ENCODE peak calls at places on chromosomes 7 and 10, in ten cellular contexts. R is PC-9, V is NB4, G is choroid plexus epithelial cell, K is retinal pigment epithelial cell, A is sigmoid colon, T is fibroblast of lung, E is lower lobe of right lung, U is fibroblast of pulmonary artery, H is AG10803. I is an unnamed sample.

GRCh38 chr7:136947347-136947746 is 78.9 kb downstream of the CHRM2 start:
- DNase-seq in R (no peak), E (no peak), T (peak; percentile 43), H (peak; percentile 7), G (peak; percentile 79), A (no peak), K (peak; percentile 69), U (peak; percentile 34), V (no peak), I (peak; percentile 48)

GRCh38 chr10:95758351-95759025 is 2.5 kb downstream of the ENTPD1 start:
- DNase-seq in G (peak; percentile 28), A (no peak), V (peak; percentile 64), E (no peak), K (no peak), R (no peak), T (no peak), H (no peak), U (no peak), I (no peak)

GRCh38 chr10:77715081-77715480 is 77.5 kb upstream of the KCNMA1 start:
- DNase-seq in K (no peak), E (no peak), U (no peak), A (no peak), T (no peak), V (peak; percentile 34), H (no peak), R (no peak), G (no peak), I (no peak)

GRCh38 chr10:113216068-113216467 is 266.0 kb downstream of the TCF7L2 start:
- DNase-seq in U (no peak), K (no peak), R (no peak), H (peak; percentile 8), E (no peak), V (no peak), T (no peak), G (no peak), A (no peak), I (peak; percentile 20)

GRCh38 chr10:17453377-17454091 is 861 bp downstream of the ST8SIA6 start:
- DNase-seq in R (no peak), U (peak; percentile 20), H (peak; percentile 11), V (no peak), E (peak; percentile 64), K (no peak), T (peak; percentile 21), G (peak; percentile 25), A (no peak), I (peak; percentile 44)

GRCh38 chr10:33616921-33617320 is 282.5 kb upstream of the NRP1 start:
- DNase-seq in A (no peak), G (peak; percentile 39), T (peak; percentile 27), U (peak; percentile 20), E (no peak), V (no peak), H (peak; percentile 6), R (no peak), K (no peak), I (peak; percentile 14)

GRCh38 chr10:50648089-50648934 is 24.6 kb upstream of the SGMS1 start:
- DNase-seq in R (no peak), T (no peak), E (no peak), H (no peak), A (no peak), U (no peak), K (no peak), V (no peak), G (no peak), I (no peak)

GRCh38 chr7:104272767-104273384 is 55.5 kb upstream of the LHFPL3 start:
- DNase-seq in E (no peak), U (peak; percentile 60), R (no peak), T (peak; percentile 50), A (no peak), G (peak; percentile 77), K (no peak), V (peak; percentile 50), H (peak; percentile 46), I (peak; percentile 49)

GRCh38 chr10:78599122-78599853 is 469.5 kb upstream of the ZMIZ1 start:
- DNase-seq in A (no peak), G (no peak), H (no peak), R (no peak), V (no peak), T (no peak), K (no peak), U (no peak), E (no peak), I (no peak)

GRCh38 chr7:124276005-124276606 is 243.2 kb upstream of the TMEM229A start:
- DNase-seq in K (no peak), U (peak; percentile 7), A (no peak), E (no peak), H (no peak), R (no peak), T (peak; percentile 17), G (peak; percentile 22), V (peak; percentile 53), I (no peak)

GRCh38 chr7:52150952-52151351 is 834.3 kb upstream of the COBL start:
- DNase-seq in H (no peak), V (no peak), K (no peak), G (no peak), A (no peak), R (no peak), U (no peak), T (no peak), E (no peak), I (no peak)

GRCh38 chr10:66833861-66834260 is 92.0 kb upstream of the LRRTM3 start:
- DNase-seq in U (peak; percentile 47), H (no peak), A (no peak), T (no peak), R (no peak), K (no peak), G (no peak), V (no peak), E (no peak), I (no peak)

GRCh38 chr7:44396498-44396897 is 71.1 kb upstream of the CAMK2B start:
- DNase-seq in K (no peak), G (no peak), R (no peak), T (no peak), E (no peak), V (no peak), H (no peak), U (no peak), A (no peak), I (no peak)

GRCh38 chr10:19209319-19209718 is 160.7 kb downstream of the MALRD1 start:
- DNase-seq in R (no peak), H (no peak), A (no peak), K (no peak), T (no peak), G (no peak), U (no peak), E (no peak), V (no peak), I (no peak)

GRCh38 chr7:114925443-114925842 is 3.5 kb downstream of the MDFIC start:
- DNase-seq in V (no peak), T (no peak), R (no peak), G (no peak), K (no peak), E (no peak), U (no peak), H (peak; percentile 90), A (no peak), I (no peak)
- H3K4me3 ChIP-seq in V (no peak overlapping the region), T (no peak overlapping the region), R (no peak overlapping the region), G (no peak overlapping the region), K (no peak overlapping the region), E (peak overlapping the region; percentile 1), U (no peak overlapping the region), H (no peak overlapping the region), A (no peak overlapping the region), I (no peak overlapping the region)

GRCh38 chr10:87798082-87798481 is 19.9 kb downstream of the ATAD1 start:
- DNase-seq in V (peak; percentile 16), E (no peak), G (no peak), T (no peak), U (no peak), K (no peak), A (no peak), R (no peak), H (no peak), I (no peak)
- TF ChIP-seq CTCF in V (no peak), E (no peak), G (no peak), T (no peak), U (no peak), K (no peak), A (no peak), R (no peak), H (no peak), I (no peak)

GRCh38 chr7:4145576-4145975 is 536.5 kb upstream of the FOXK1 start:
- DNase-seq in A (no peak), T (no peak), U (no peak), R (no peak), V (no peak), K (no peak), E (no peak), G (no peak), H (no peak), I (no peak)

GRCh38 chr7:4143511-4144160 is 538.5 kb upstream of the FOXK1 start:
- DNase-seq in K (no peak), R (no peak), A (no peak), U (no peak), E (peak; percentile 46), T (no peak), V (no peak), G (no peak), H (no peak), I (no peak)

GRCh38 chr7:4144171-4144701 is 537.9 kb upstream of the FOXK1 start:
- DNase-seq in G (no peak), V (no peak), U (no peak), H (no peak), E (peak; percentile 38), R (no peak), A (no peak), K (no peak), T (no peak), I (no peak)

GRCh38 chr7:4143006-4143405 is 539.1 kb upstream of the FOXK1 start:
- DNase-seq in K (no peak), R (no peak), G (no peak), V (no peak), H (no peak), T (no peak), U (no peak), E (peak; percentile 24), A (peak; percentile 36), I (no peak)

DNA sequence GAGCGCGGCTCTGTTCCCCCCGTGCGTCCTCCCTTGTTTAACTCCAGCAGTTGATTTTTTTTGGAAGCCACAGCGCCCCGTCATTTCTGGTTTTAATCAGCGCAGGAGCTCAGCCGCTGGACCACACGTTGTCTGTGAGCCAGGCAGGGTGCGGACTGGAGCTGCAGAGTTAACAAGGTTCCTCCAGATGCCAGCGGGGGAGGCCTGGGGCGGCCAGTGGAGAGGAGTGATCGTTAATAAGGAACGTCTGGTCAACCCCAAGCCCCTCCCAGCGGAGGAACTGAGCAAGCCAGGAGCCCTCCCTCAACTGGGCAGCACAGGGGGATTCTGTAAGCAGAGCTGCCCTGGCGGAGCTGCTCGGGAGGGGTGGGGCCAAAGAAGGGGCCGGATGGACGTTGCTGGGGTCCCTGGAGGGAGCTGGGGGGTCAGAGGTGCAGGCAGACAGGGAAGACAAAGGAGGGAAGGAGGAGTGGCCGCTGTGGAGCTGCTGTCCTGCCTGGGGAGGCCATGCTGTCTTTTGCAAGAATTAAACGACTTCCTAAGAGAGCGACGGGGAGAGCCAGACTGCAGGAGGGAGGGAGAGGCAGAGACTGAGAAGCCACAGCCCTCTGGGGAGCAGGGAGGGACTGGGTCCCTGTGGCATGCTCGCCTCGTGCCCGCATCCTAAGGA is 537.2 kb upstream of the FOXK1 start:
- DNase-seq in R (no peak), T (peak; percentile 67), K (no peak), A (peak; percentile 88), G (peak; percentile 3), H (no peak), E (peak; percentile 51), U (peak; percentile 8), V (peak; percentile 49), I (peak; percentile 54)
- H3K4me3 ChIP-seq in R (no peak overlapping the region), T (no peak overlapping the region), K (no peak overlapping the region), A (peak overlapping the region; percentile 32), G (no peak overlapping the region), H (no peak overlapping the region), E (peak overlapping the region; percentile 17), U (no peak overlapping the region), V (no peak overlapping the region), I (no peak overlapping the region)

GRCh38 chr7:55033241-55033846 is 14.5 kb downstream of the EGFR start:
- DNase-seq in E (no peak), H (no peak), U (no peak), A (no peak), R (no peak), T (no peak), G (no peak), V (peak; percentile 14), K (no peak), I (no peak)
- TF ChIP-seq CTCF in E (no peak), H (no peak), U (no peak), A (no peak), R (no peak), T (no peak), G (no peak), V (no peak), K (no peak), I (no peak)

I was measured in astrocyte of the spinal cord.